ENCODE peak calls at places on chromosome 6, in five cellular contexts. S is fibroblast of lung, H is upper lobe of right lung, P is fibroblast of pulmonary artery, Q is activated B cell treated with CpG ODN at 0.5 μM for 24 hours. J is an unnamed sample.

GRCh38 chr6:344816-345340 is 46.7 kb upstream of the IRF4 start:
- DNase-seq in S (peak; percentile 92), H (peak; percentile 65), P (no peak), Q (no peak), J (no peak)

GRCh38 chr6:54698974-54699373 is 147.6 kb upstream of the FAM83B start:
- DNase-seq in S (no peak), H (no peak), P (no peak), Q (no peak), J (no peak)

GRCh38 chr6:56593801-56594318 is 48.8 kb downstream of the DST start:
- DNase-seq in S (no peak), H (no peak), P (peak; percentile 22), Q (no peak), J (no peak)

GRCh38 chr6:73051147-73051546 is 174.1 kb downstream of the KHDC1L start:
- DNase-seq in S (no peak), H (no peak), P (no peak), Q (no peak), J (no peak)

GRCh38 chr6:47247227-47247797 is 62.4 kb downstream of the TNFRSF21 start:
- DNase-seq in S (no peak), H (no peak), P (peak; percentile 31), Q (no peak), J (no peak)

GRCh38 chr6:85920782-85921181 is 278.1 kb upstream of the SYNCRIP start:
- DNase-seq in S (no peak), H (no peak), P (no peak), Q (no peak), J (no peak)

GRCh38 chr6:133631421-133631820 is 257.5 kb upstream of the TCF21 start:
- DNase-seq in S (peak; percentile 73), H (no peak), P (peak; percentile 77), Q (no peak), J (no peak)

GRCh38 chr6:150079604-150080003 is 10.7 kb upstream of the ULBP3 start:
- DNase-seq in S (peak; percentile 42), H (no peak), P (no peak), Q (no peak), J (no peak)

GRCh38 chr6:89351632-89352328 is 742 bp downstream of the UBE2J1 start:
- DNase-seq in S (no peak), H (no peak), P (no peak), Q (no peak), J (no peak)

GRCh38 chr6:113182370-113183141 is 674.6 kb upstream of the MARCKS start:
- DNase-seq in S (peak; percentile 89), H (no peak), P (peak; percentile 83), Q (no peak), J (no peak)

GRCh38 chr6:53813096-53813495 is 18.3 kb downstream of the LRRC1 start:
- DNase-seq in S (no peak), H (no peak), P (no peak), Q (no peak), J (no peak)

GRCh38 chr6:15698474-15698873 is 35.6 kb upstream of the DTNBP1 start:
- DNase-seq in S (no peak), H (no peak), P (no peak), Q (no peak), J (no peak)

GRCh38 chr6:33116881-33117711 is 41.3 kb downstream of the HLA-DPB1 start:
- DNase-seq in S (peak; percentile 4), H (no peak), P (no peak), Q (no peak), J (no peak)

GRCh38 chr6:95693108-95693507 is 115.8 kb downstream of the MANEA start:
- DNase-seq in S (no peak), H (no peak), P (no peak), Q (no peak), J (no peak)

GRCh38 chr6:60671369-60671768 is 1614.7 kb downstream of the KHDRBS2 start:
- DNase-seq in S (no peak), H (no peak), P (no peak), Q (no peak), J (no peak)

GRCh38 chr6:60670036-60670435 is 1616.0 kb downstream of the KHDRBS2 start:
- DNase-seq in S (no peak), H (no peak), P (no peak), Q (no peak), J (no peak)

GRCh38 chr6:60668428-60668827 is 1617.6 kb downstream of the KHDRBS2 start:
- DNase-seq in S (no peak), H (no peak), P (no peak), Q (no peak), J (no peak)
- TF ChIP-seq CTCF in S (no peak), H (no peak), P (no peak), Q (no peak), J (no peak)

DNA sequence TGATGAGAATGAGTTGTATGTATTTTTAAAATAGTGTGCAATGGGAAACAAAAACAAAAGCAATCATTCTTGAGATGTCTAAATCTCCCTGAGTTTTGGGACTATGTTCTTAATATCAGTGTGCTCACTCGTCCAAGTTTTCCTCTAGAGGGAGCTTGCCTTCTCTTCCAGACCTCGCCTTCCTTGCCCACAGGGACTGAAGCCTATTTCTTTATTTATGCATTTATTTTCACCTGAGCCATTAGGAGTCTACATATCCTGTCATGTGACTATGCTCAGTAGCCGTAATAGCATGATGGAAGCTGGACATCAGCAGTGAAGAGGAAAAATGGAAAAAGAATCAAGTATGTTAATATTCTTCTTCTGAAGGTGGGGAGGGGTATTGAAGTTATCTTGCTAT is 131.2 kb downstream of the SH3BGRL2 start:
- DNase-seq in S (peak; percentile 5), H (no peak), P (peak; percentile 17), Q (no peak), J (no peak)
- TF ChIP-seq CTCF in S (peak; percentile 28), H (no peak), P (peak; percentile 36), Q (no peak), J (peak; percentile 59)

GRCh38 chr6:145453376-145453775 is 281.9 kb downstream of the EPM2A start:
- DNase-seq in S (peak; percentile 4), H (no peak), P (peak; percentile 30), Q (no peak), J (no peak)
- TF ChIP-seq CTCF in S (peak; percentile 3), H (peak; percentile 15), P (peak; percentile 46), Q (no peak), J (peak; percentile 44)

GRCh38 chr6:70547313-70547712 is 19.4 kb upstream of the SDHAF4 start:
- DNase-seq in S (peak; percentile 17), H (no peak), P (peak; percentile 48), Q (no peak), J (no peak)
- TF ChIP-seq CTCF in S (peak; percentile 41), H (peak; percentile 21), P (peak; percentile 52), Q (no peak), J (peak; percentile 78)

GRCh38 chr6:43299338-43300293 is 1.6 kb downstream of the SLC22A7 start:
- DNase-seq in S (no peak), H (no peak), P (no peak), Q (no peak), J (peak; percentile 75)
- TF ChIP-seq CTCF in S (no peak), H (no peak), P (no peak), Q (no peak), J (no peak)

DNA sequence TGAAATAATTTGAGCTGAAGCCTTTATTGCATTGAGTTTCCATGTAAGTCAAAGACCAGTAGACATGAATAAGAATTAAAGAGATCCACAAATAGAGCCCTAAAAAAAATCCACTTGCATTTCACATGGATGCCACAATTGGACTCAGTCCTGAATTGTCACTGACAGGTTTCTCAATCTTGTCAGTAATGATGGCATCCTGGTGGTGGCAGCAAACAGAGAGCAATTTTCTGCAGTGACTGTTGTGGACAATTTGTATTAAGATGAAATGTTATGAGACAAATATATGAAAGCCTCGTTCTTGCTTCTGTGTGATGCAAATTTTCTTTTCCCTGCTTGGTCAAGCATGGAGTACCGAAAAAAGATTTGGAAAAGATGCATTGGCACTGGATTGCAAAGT is 278.9 kb downstream of the SAMD5 start:
- DNase-seq in S (no peak), H (no peak), P (no peak), Q (no peak), J (no peak)
- TF ChIP-seq CTCF in S (no peak), H (no peak), P (no peak), Q (no peak), J (peak; percentile 53)

DNA sequence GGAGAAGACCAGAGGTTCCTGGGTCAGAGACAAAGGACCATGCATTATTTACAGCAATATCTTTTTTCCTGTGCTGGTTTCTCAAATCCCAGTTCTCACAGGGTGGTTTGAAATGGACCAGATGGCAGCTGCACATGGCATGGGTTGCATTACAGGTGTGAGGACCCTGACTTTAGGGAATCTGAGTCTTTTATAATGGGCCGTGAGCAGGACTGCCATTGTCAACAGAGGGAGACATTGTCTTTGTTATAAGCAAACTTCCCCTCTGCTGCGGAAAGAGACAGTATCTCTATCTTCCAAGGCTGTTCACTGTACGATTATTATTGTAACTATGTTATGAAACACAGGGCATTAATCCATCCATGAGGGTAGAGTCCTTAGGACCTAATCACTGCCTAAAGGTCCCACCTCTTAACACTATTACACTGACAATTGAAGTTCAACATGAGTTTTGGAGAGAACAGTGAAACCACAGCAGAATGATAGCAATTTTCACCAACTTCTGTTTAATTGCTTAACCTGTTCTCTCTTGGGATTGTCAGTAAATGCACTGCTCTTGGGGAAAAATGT is 156.1 kb upstream of the AGPAT4 start:
- DNase-seq in S (no peak), H (no peak), P (peak; percentile 43), Q (no peak), J (no peak)
- TF ChIP-seq CTCF in S (no peak), H (peak; percentile 16), P (peak; percentile 37), Q (no peak), J (peak; percentile 64)